ENCODE peak calls at places on chromosomes 16 and 17, in eight cellular contexts. E is gastrocnemius medialis; N is astrocyte of the spinal cord; M is osteocyte; S is CD4-positive, alpha-beta T cell; U is NB4; Z is heart left ventricle; R is esophagus muscularis mucosa. B is an unnamed sample.

GRCh38 chr17:69870091-69870530 is 204.9 kb upstream of the KCNJ16 start:
- DNase-seq in E (no peak), N (peak), M (no peak), S (no peak), U (no peak), Z (no peak), R (no peak), B (no peak)

GRCh38 chr16:596736-597060 is 6.8 kb downstream of the RAB40C start:
- DNase-seq in E (no peak), N (no peak), M (no peak), S (no peak), U (no peak), Z (no peak), R (no peak), B (no peak)

GRCh38 chr17:63579633-63580032 is 21.1 kb upstream of the TACO1 start:
- DNase-seq in E (no peak), N (no peak), M (no peak), S (no peak), U (no peak), Z (no peak), R (no peak), B (no peak)

GRCh38 chr17:55122114-55122513 is 142.6 kb upstream of the HLF start:
- DNase-seq in E (no peak), N (no peak), M (no peak), S (no peak), U (no peak), Z (no peak), R (no peak), B (no peak)

GRCh38 chr17:78707016-78707415 is 75.1 kb downstream of the CYTH1 start:
- DNase-seq in E (no peak), N (peak), M (no peak), S (no peak), U (no peak), Z (no peak), R (no peak), B (no peak)

GRCh38 chr17:43844241-43844640 is 2.7 kb upstream of the CD300LG start:
- DNase-seq in E (no peak), N (no peak), M (no peak), S (no peak), U (no peak), Z (no peak), R (no peak), B (no peak)

GRCh38 chr16:66254106-66254505 is 112.4 kb upstream of the CDH5 start:
- DNase-seq in E (no peak), N (no peak), M (no peak), S (no peak), U (no peak), Z (no peak), R (no peak), B (no peak)

GRCh38 chr17:49957350-49957749 is 11.6 kb upstream of the DLX4 start:
- DNase-seq in E (no peak), N (no peak), M (no peak), S (no peak), U (no peak), Z (no peak), R (no peak), B (no peak)

GRCh38 chr16:76201385-76201784 is 75.8 kb upstream of the CNTNAP4 start:
- DNase-seq in E (no peak), N (peak), M (no peak), S (no peak), U (no peak), Z (no peak), R (no peak), B (no peak)

GRCh38 chr16:2195316-2196161 is 866 bp downstream of the CASKIN1 start:
- DNase-seq in E (no peak), N (no peak), M (no peak), S (no peak), U (no peak), Z (no peak), R (no peak), B (no peak)

GRCh38 chr16:57257455-57258070 is 12.5 kb downstream of the ARL2BP start:
- DNase-seq in E (no peak), N (no peak), M (no peak), S (no peak), U (no peak), Z (peak), R (no peak), B (no peak)

GRCh38 chr17:57783338-57783742 is 38.2 kb upstream of the CCDC182 start:
- DNase-seq in E (peak), N (peak), M (peak), S (peak), U (peak), Z (peak), R (no peak), B (peak)

GRCh38 chr17:67491009-67491677 is 114.1 kb downstream of the PITPNC1 start:
- DNase-seq in E (peak), N (peak), M (peak), S (no peak), U (peak), Z (peak), R (peak), B (no peak)

GRCh38 chr16:67100569-67101300 is 9.0 kb upstream of the PHAF1 start:
- DNase-seq in E (no peak), N (peak), M (no peak), S (no peak), U (peak), Z (no peak), R (no peak), B (no peak)

GRCh38 chr16:56871172-56871593 is 6.2 kb downstream of the SLC12A3 start:
- DNase-seq in E (no peak), N (peak), M (no peak), S (no peak), U (no peak), Z (no peak), R (no peak), B (no peak)

GRCh38 chr17:56699186-56699895 is 105.8 kb downstream of the NOG start:
- DNase-seq in E (peak), N (peak), M (peak), S (no peak), U (no peak), Z (peak), R (peak), B (no peak)

GRCh38 chr17:50909765-50910661 is 43.9 kb upstream of the TOB1 start:
- DNase-seq in E (no peak), N (no peak), M (no peak), S (peak), U (peak), Z (no peak), R (no peak), B (no peak)

GRCh38 chr16:67207116-67207856 is 8.4 kb downstream of the ELMO3 start:
- DNase-seq in E (no peak), N (peak), M (no peak), S (no peak), U (no peak), Z (no peak), R (no peak), B (no peak)

GRCh38 chr16:30186444-30186781 is 3.0 kb downstream of the CORO1A start:
- DNase-seq in E (no peak), N (no peak), M (no peak), S (no peak), U (no peak), Z (no peak), R (no peak), B (no peak)

GRCh38 chr16:49514391-49514980 is 140.9 kb downstream of the C16orf78 start:
- DNase-seq in E (no peak), N (no peak), M (no peak), S (no peak), U (no peak), Z (no peak), R (no peak), B (peak)

GRCh38 chr16:49515016-49515415 is 141.4 kb downstream of the C16orf78 start:
- DNase-seq in E (no peak), N (no peak), M (no peak), S (no peak), U (no peak), Z (no peak), R (no peak), B (no peak)

GRCh38 chr16:49510676-49511305 is 137.2 kb downstream of the C16orf78 start:
- DNase-seq in E (peak), N (no peak), M (no peak), S (no peak), U (no peak), Z (no peak), R (no peak), B (no peak)

GRCh38 chr16:49515861-49516260 is 142.3 kb downstream of the C16orf78 start:
- DNase-seq in E (no peak), N (no peak), M (no peak), S (no peak), U (no peak), Z (no peak), R (no peak), B (no peak)

DNA sequence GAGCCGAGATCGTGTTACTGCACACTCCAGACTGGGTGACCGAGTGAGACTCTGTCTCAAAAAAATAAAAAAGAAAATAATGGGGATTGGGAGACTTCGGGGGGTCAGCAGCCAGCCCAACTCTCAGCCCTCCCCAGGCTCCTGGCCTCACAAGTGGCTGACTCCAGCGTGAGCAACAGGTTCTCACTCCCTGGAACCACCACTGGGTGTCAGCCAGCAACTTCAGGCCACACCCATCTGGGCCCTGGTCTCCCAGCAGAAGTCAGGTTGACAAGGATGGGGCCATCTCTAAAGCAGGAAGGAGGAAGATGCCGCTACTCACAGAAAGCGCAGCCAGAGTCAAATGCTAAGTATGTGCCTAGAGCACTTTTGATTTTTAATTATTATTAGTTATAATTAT is 139.4 kb downstream of the C16orf78 start:
- DNase-seq in E (peak), N (no peak), M (no peak), S (no peak), U (peak), Z (no peak), R (no peak), B (no peak)
- TF ChIP-seq CTCF in E (no peak), N (no peak), M (peak), S (no peak), U (peak), Z (peak), R (no peak), B (peak)

GRCh38 chr17:45264430-45264829 is 2.5 kb upstream of the SPATA32 start:
- DNase-seq in E (no peak), N (no peak), M (no peak), S (no peak), U (no peak), Z (no peak), R (no peak), B (no peak)

GRCh38 chr17:45264988-45265387 is 3.1 kb upstream of the SPATA32 start:
- DNase-seq in E (no peak), N (no peak), M (no peak), S (no peak), U (no peak), Z (no peak), R (no peak), B (no peak)

GRCh38 chr17:45263477-45263860 is 1.6 kb upstream of the SPATA32 start:
- DNase-seq in E (peak), N (no peak), M (no peak), S (no peak), U (no peak), Z (no peak), R (no peak), B (no peak)

GRCh38 chr17:45261577-45262515 is at the start of gene SPATA32:
- DNase-seq in E (no peak), N (no peak), M (no peak), S (peak), U (no peak), Z (peak), R (no peak), B (no peak)

DNA sequence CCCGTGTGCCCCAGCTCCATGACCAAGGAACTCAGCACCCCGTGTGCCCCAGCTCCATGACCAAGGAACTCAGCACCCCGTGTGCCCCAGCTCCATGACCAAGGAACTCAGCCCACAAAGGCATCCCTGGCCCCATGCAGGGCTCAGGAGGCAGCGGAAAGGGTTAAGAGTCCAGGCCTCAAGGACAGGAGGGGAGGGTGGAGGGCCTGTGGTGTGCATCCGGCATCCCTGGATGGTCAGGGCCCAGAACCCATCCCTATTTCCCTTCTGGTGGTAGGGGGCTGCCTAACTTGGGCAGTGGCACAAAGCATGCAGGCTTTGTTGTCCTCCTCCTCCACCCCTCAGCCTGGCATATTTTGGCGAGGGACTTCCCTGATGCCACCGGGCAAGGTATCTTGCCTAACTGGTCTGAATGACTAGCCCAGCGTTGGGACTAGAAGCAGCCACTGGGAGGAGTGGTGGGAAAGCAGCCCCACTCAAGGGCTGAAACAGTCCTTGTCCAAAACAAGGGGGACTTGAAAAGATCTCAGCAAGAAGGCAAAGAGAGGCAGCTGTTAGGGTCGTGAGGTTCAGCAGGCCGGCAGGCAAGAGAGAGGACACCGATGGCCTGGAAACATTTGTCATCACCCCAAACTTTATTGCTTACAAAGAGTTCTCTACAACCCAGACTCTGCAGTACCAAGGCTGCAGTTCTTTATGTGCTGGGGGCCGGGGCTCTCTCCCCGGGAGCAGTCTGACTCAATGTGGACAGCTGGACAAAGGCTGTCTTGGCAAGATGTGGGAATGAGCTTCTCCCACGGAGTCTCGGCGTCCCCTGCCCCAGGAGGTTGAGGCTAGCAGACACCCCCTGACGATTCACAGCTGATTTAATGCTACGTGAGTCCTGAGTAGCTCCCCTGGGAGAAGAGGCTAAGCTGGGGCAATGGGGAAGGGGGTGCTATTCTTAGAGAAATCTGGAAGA is 902 bp upstream of the SPATA32 start:
- DNase-seq in E (no peak), N (peak), M (no peak), S (no peak), U (no peak), Z (peak), R (no peak), B (no peak)
- TF ChIP-seq CTCF in E (no peak), N (peak), M (no peak), S (no peak), U (no peak), Z (no peak), R (no peak), B (no peak)

DNA sequence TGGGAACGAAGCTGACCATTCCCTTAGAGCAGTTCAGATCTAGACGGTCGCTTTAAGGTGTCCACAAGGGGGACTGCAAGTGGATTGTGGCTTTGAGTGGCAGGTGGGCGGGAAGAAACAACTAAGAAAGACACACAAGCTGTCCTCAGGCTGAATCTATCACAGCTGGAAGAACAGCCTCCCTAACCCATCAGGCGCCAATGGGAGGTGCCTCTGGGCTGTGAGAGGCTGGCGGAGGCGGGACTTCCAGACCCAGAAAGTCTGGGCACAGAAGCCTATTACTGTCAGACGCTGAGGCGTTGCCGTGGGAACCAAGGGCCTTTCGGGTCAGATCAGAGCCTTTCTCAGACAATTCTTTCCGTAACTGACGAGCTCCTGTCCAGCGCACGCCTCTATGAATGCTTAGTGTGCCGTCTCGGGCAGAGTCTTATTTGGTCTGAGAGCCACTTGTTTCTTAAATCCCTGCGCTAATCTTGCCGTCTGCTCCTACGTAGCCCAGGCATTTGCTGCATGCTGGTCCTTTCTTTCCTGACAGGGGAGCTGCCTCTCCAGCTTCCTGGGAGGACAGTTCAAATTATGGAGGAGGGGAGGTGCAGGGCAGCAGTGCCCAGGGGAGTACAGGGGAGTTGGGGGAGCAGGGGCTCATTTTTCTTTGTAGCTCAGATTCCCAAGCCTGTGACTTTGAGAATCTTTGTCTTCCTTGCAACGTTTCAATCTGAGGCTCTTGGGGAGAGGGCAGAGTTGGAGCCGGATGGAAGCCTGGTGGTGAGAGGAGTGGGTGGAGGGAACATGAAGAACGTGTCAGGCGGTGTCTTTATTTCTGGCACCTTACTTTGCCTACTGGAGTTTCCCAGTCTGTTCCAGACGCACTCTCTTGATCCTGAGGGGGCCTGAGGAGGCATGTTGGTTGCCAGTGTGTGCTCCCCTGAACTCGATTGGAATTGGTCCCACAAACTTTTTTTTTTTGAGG is 618.7 kb downstream of the KCNJ18 start:
- DNase-seq in E (no peak), N (no peak), M (peak), S (no peak), U (peak), Z (no peak), R (peak), B (no peak)
- TF ChIP-seq CTCF in E (no peak), N (no peak), M (no peak), S (no peak), U (peak), Z (no peak), R (no peak), B (no peak)

DNA sequence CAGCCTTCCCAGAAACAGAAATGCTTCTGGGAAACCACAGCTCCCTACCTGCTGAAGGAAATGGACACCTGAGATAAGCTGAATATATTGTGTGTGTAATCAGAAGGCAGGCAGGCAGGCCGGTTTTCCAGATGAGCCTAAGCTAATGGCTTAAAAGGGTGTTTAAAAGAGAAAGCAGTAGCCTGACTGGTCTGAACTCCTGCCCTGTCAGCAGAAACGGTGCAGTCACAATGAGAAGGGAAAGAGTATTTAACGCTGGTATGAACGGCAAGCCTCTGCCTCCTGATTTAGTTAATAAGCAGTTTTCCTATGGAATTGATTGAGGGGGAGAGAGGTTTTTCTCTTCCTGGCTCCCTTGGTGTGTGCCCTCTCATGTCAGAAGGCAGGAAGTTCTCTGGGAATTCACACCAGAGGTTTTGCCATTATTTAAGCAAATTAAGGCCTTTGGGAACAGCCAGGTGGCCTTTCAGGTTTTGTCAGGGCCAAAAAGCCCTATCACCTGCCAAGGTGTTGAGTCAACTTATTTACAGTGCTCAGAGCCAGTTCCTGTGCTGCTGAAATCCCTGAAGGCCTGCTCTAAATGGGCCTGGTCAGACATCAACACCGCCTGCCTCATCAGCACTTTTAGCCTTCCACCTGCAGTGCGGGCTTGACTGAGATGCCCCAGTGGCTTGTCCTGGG is 41.6 kb downstream of the CDH1 start:
- DNase-seq in E (no peak), N (no peak), M (no peak), S (no peak), U (no peak), Z (no peak), R (no peak), B (no peak)
- TF ChIP-seq CTCF in E (no peak), N (no peak), M (no peak), S (no peak), U (no peak), Z (no peak), R (no peak), B (no peak)